ENCODE peak calls at places on chromosomes 7 and 10, in six cellular contexts. One of them, this sample, is unnamed. For H3K4me1, the result is how much of the 10 kb centered on the place peaks cover.

GRCh38 chr7:142878315-142878714 is 7.2 kb downstream of the TRPV6 start:
- DNase-seq in astrocyte: no peak
- DNase-seq in mammary epithelial cell: no peak
- DNase-seq in neuronal stem cell: no peak
- DNase-seq in H1: no peak
- DNase-seq in GM23248: no peak
- DNase-seq in this sample: no peak

GRCh38 chr10:16828731-16829175 is 11.5 kb upstream of the RSU1 start:
- DNase-seq in GM23248: peak
- DNase-seq in mammary epithelial cell: peak
- DNase-seq in astrocyte: peak
- DNase-seq in neuronal stem cell: no peak
- DNase-seq in H1: no peak
- DNase-seq in this sample: peak

GRCh38 chr10:100743626-100744135 is 1.7 kb upstream of the PAX2 start:
- DNase-seq in H1: no peak
- DNase-seq in GM23248: peak
- DNase-seq in astrocyte: peak
- DNase-seq in neuronal stem cell: no peak
- DNase-seq in mammary epithelial cell: peak
- DNase-seq in this sample: peak

GRCh38 chr7:99679032-99679399 is 780 bp downstream of the CYP3A5 start:
- DNase-seq in neuronal stem cell: no peak
- DNase-seq in astrocyte: no peak
- DNase-seq in GM23248: peak
- DNase-seq in H1: no peak
- DNase-seq in mammary epithelial cell: peak
- DNase-seq in this sample: no peak

GRCh38 chr7:140525741-140526140 is 46.4 kb upstream of the MKRN1 start:
- DNase-seq in mammary epithelial cell: peak
- DNase-seq in astrocyte: peak
- DNase-seq in GM23248: peak
- DNase-seq in neuronal stem cell: no peak
- DNase-seq in H1: no peak
- DNase-seq in this sample: no peak

GRCh38 chr10:44395902-44396670 is 11.2 kb upstream of the CXCL12 start:
- DNase-seq in H1: no peak
- DNase-seq in GM23248: no peak
- DNase-seq in mammary epithelial cell: no peak
- DNase-seq in astrocyte: no peak
- DNase-seq in neuronal stem cell: no peak
- DNase-seq in this sample: no peak

GRCh38 chr7:45078199-45078681 is 10.5 kb downstream of the NACAD start:
- DNase-seq in GM23248: no peak
- DNase-seq in neuronal stem cell: no peak
- DNase-seq in H1: no peak
- DNase-seq in mammary epithelial cell: no peak
- DNase-seq in astrocyte: no peak
- DNase-seq in this sample: no peak

GRCh38 chr10:108014902-108015177 is 850.3 kb upstream of the SORCS1 start:
- DNase-seq in mammary epithelial cell: no peak
- DNase-seq in H1: no peak
- DNase-seq in astrocyte: no peak
- DNase-seq in neuronal stem cell: no peak
- DNase-seq in GM23248: no peak
- DNase-seq in this sample: no peak

GRCh38 chr7:112252691-112253090 is 46.2 kb downstream of the ZNF277 start:
- DNase-seq in GM23248: no peak
- DNase-seq in neuronal stem cell: no peak
- DNase-seq in H1: no peak
- DNase-seq in mammary epithelial cell: no peak
- DNase-seq in astrocyte: no peak
- DNase-seq in this sample: no peak

GRCh38 chr10:31352436-31353226 is 33.6 kb downstream of the ZEB1 start:
- DNase-seq in astrocyte: no peak
- DNase-seq in H1: no peak
- DNase-seq in mammary epithelial cell: no peak
- DNase-seq in neuronal stem cell: no peak
- DNase-seq in GM23248: no peak
- DNase-seq in this sample: no peak

GRCh38 chr10:13998090-13998838 is 332.5 kb downstream of the FRMD4A start:
- DNase-seq in neuronal stem cell: no peak
- DNase-seq in GM23248: no peak
- DNase-seq in astrocyte: no peak
- DNase-seq in H1: no peak
- DNase-seq in mammary epithelial cell: no peak
- DNase-seq in this sample: no peak

GRCh38 chr7:101804087-101804631 is 13.3 kb upstream of the CUX1 start:
- DNase-seq in mammary epithelial cell: peak
- DNase-seq in GM23248: peak
- DNase-seq in H1: peak
- DNase-seq in astrocyte: no peak
- DNase-seq in neuronal stem cell: no peak
- DNase-seq in this sample: no peak

GRCh38 chr7:99762680-99763327 is 21.2 kb downstream of the CYP3A4 start:
- DNase-seq in GM23248: peak
- DNase-seq in mammary epithelial cell: peak
- DNase-seq in H1: no peak
- DNase-seq in neuronal stem cell: no peak
- DNase-seq in astrocyte: peak
- DNase-seq in this sample: peak

GRCh38 chr7:69553190-69553589 is 45.1 kb upstream of the AUTS2 start:
- DNase-seq in astrocyte: no peak
- DNase-seq in H1: no peak
- DNase-seq in neuronal stem cell: no peak
- DNase-seq in GM23248: no peak
- DNase-seq in mammary epithelial cell: no peak
- DNase-seq in this sample: no peak

GRCh38 chr10:15472008-15472407 is 100.9 kb upstream of the FAM171A1 start:
- DNase-seq in astrocyte: no peak
- DNase-seq in H1: no peak
- DNase-seq in GM23248: peak
- DNase-seq in mammary epithelial cell: no peak
- DNase-seq in neuronal stem cell: no peak
- DNase-seq in this sample: peak

GRCh38 chr10:18418579-18419210 is 232.7 kb downstream of the NSUN6 start:
- DNase-seq in astrocyte: peak
- DNase-seq in neuronal stem cell: no peak
- DNase-seq in mammary epithelial cell: no peak
- DNase-seq in H1: no peak
- DNase-seq in GM23248: no peak
- DNase-seq in this sample: no peak

GRCh38 chr10:62514079-62514693 is 140.0 kb downstream of the ZNF365 start:
- DNase-seq in GM23248: peak
- DNase-seq in neuronal stem cell: no peak
- DNase-seq in H1: no peak
- DNase-seq in astrocyte: no peak
- DNase-seq in mammary epithelial cell: no peak
- DNase-seq in this sample: no peak

GRCh38 chr10:131814567-131815290 is 86.1 kb upstream of the PPP2R2D start:
- DNase-seq in mammary epithelial cell: no peak
- DNase-seq in neuronal stem cell: no peak
- DNase-seq in GM23248: no peak
- DNase-seq in astrocyte: no peak
- DNase-seq in H1: no peak
- DNase-seq in this sample: no peak

GRCh38 chr10:66162560-66163143 is 763.2 kb upstream of the LRRTM3 start:
- DNase-seq in GM23248: no peak
- DNase-seq in mammary epithelial cell: peak
- DNase-seq in H1: no peak
- DNase-seq in neuronal stem cell: no peak
- DNase-seq in astrocyte: no peak
- DNase-seq in this sample: no peak

GRCh38 chr10:75195035-75195763 is 15.4 kb upstream of the VDAC2 start:
- DNase-seq in astrocyte: peak
- DNase-seq in GM23248: peak
- DNase-seq in neuronal stem cell: no peak
- DNase-seq in mammary epithelial cell: no peak
- DNase-seq in H1: no peak
- DNase-seq in this sample: peak

GRCh38 chr7:148882668-148883232 is 1.3 kb downstream of the EZH2 start:
- DNase-seq in GM23248: peak
- DNase-seq in neuronal stem cell: no peak
- DNase-seq in H1: no peak
- DNase-seq in mammary epithelial cell: peak
- DNase-seq in astrocyte: no peak
- DNase-seq in this sample: peak

GRCh38 chr7:80387634-80388033 is 124.2 kb downstream of the GNAT3 start:
- DNase-seq in GM23248: no peak
- DNase-seq in neuronal stem cell: no peak
- DNase-seq in mammary epithelial cell: peak
- DNase-seq in H1: no peak
- DNase-seq in astrocyte: no peak
- DNase-seq in this sample: peak

GRCh38 chr7:131355917-131356777 is 28.5 kb downstream of the MKLN1 start:
- DNase-seq in neuronal stem cell: no peak
- DNase-seq in astrocyte: no peak
- DNase-seq in H1: no peak
- DNase-seq in mammary epithelial cell: no peak
- DNase-seq in GM23248: no peak
- DNase-seq in this sample: no peak

GRCh38 chr10:18610517-18610916 is 40.9 kb downstream of the NSUN6 start:
- DNase-seq in H1: no peak
- DNase-seq in astrocyte: peak
- DNase-seq in mammary epithelial cell: peak
- DNase-seq in neuronal stem cell: peak
- DNase-seq in GM23248: peak
- DNase-seq in this sample: peak

GRCh38 chr7:113812881-113813280 is 105.9 kb downstream of the PPP1R3A start:
- DNase-seq in mammary epithelial cell: no peak
- DNase-seq in H1: no peak
- DNase-seq in GM23248: peak
- DNase-seq in astrocyte: peak
- DNase-seq in neuronal stem cell: no peak
- DNase-seq in this sample: peak

GRCh38 chr10:126634347-126634746 is 36.1 kb downstream of the C10orf90 start:
- DNase-seq in H1: no peak
- DNase-seq in neuronal stem cell: no peak
- DNase-seq in GM23248: no peak
- DNase-seq in mammary epithelial cell: no peak
- DNase-seq in astrocyte: no peak
- DNase-seq in this sample: no peak

GRCh38 chr7:47266799-47267198 is 315.1 kb downstream of the TNS3 start:
- DNase-seq in astrocyte: no peak
- DNase-seq in mammary epithelial cell: no peak
- DNase-seq in GM23248: peak
- DNase-seq in H1: no peak
- DNase-seq in neuronal stem cell: no peak
- DNase-seq in this sample: no peak

GRCh38 chr7:140923358-140924006 is 1.2 kb downstream of the BRAF start:
- DNase-seq in neuronal stem cell: peak
- DNase-seq in mammary epithelial cell: peak
- DNase-seq in astrocyte: peak
- DNase-seq in H1: no peak
- DNase-seq in GM23248: peak
- DNase-seq in this sample: peak

DNA sequence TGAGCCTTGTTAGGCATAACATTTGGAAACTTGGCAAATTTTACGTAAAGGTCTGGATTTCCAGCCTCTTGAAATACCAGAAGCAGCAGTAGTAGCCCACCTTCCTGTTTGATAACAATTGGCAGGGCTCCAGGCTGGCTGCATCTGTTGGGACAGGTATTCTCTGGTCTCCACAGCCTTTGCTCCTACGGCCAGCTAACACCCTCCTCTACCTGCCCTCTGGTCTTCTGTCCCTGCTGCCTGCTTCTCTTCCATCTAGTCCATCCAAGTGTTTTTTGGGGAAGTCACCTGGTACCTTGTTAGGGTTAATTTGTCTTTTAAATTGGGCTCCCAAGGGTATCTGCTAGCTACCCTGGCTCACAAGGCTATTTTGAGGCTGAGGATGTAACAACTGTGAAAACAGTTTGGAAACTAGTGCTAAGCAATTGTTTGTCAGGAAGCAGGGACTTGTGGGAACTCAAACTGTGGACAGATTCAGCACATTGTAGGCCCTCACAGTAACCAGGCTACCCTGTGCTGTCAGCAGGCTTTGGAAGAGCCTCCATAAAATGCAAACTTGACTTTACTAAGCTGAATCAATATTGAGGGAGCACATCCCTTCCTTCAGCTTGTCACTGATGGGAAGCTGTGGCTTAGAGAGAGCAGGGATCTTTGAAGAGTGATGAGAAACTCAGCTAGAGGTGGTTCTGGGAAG is 8.5 kb downstream of the RPS24 start:
- DNase-seq in astrocyte: no peak
- DNase-seq in neuronal stem cell: no peak
- DNase-seq in H1: no peak
- DNase-seq in mammary epithelial cell: no peak
- DNase-seq in GM23248: no peak
- DNase-seq in this sample: no peak
- H3K4me1 ChIP-seq in astrocyte: under half
- H3K4me1 ChIP-seq in neuronal stem cell: under half
- H3K4me1 ChIP-seq in H1: under half
- H3K4me1 ChIP-seq in mammary epithelial cell: under half
- H3K4me1 ChIP-seq in GM23248: under half
- H3K4me1 ChIP-seq in this sample: under half

DNA sequence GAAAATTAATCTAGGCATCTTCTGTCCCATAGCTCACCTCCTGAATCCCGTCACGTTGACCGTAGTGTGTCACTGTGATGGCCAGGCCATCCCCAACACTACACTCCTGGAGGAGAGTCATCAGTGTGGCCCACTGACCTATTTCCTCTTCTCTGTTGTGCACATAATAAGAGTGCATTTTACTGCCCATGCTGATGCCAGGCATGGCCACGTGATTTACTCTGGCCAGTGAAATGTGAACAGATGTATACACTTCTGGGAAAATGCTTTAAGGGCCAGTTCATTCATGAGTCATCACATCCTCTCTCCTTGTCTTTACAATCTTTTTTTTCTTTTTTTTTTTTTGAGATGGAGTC is 101.9 kb upstream of the PIP4K2A start:
- DNase-seq in H1: no peak
- DNase-seq in astrocyte: peak
- DNase-seq in GM23248: peak
- DNase-seq in mammary epithelial cell: peak
- DNase-seq in neuronal stem cell: no peak
- DNase-seq in this sample: peak
- H3K9ac ChIP-seq in H1: no peak
- H3K9ac ChIP-seq in astrocyte: peak
- H3K9ac ChIP-seq in GM23248: peak
- H3K9ac ChIP-seq in mammary epithelial cell: no peak
- H3K9ac ChIP-seq in neuronal stem cell: no peak
- H3K9ac ChIP-seq in this sample: no peak

GRCh38 chr7:22856437-22856836 is 33.8 kb upstream of the TOMM7 start:
- DNase-seq in mammary epithelial cell: no peak
- DNase-seq in neuronal stem cell: no peak
- DNase-seq in astrocyte: no peak
- DNase-seq in H1: no peak
- DNase-seq in GM23248: no peak
- DNase-seq in this sample: peak
- H3K4me1 ChIP-seq in mammary epithelial cell: half or more
- H3K4me1 ChIP-seq in neuronal stem cell: under half
- H3K4me1 ChIP-seq in astrocyte: under half
- H3K4me1 ChIP-seq in H1: under half
- H3K4me1 ChIP-seq in GM23248: under half
- H3K4me1 ChIP-seq in this sample: half or more

DNA sequence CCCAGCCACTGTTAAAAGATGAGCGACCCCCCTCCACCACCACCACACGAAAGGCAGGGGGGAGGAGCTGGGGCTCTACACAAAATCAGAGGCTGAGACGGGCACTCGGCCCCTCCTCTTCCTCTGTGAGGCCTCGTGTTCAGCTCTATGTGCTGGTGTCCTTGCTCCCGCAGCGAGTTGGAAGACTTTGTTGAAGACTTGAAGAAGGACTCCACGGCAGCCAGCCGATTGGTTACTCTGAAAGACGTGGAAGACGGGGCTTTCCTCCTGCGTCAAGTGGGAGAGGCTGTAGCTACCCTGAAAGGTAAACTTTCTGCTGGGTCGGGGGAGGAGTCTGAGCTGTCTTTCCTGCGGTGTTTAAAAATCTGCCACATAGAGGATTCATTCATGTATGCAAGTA is 203.7 kb downstream of the ARHGAP21 start:
- DNase-seq in mammary epithelial cell: no peak
- DNase-seq in neuronal stem cell: no peak
- DNase-seq in GM23248: no peak
- DNase-seq in H1: no peak
- DNase-seq in astrocyte: no peak
- DNase-seq in this sample: no peak
- H3K9ac ChIP-seq in mammary epithelial cell: no peak
- H3K9ac ChIP-seq in neuronal stem cell: no peak
- H3K9ac ChIP-seq in GM23248: no peak
- H3K9ac ChIP-seq in H1: no peak
- H3K9ac ChIP-seq in astrocyte: no peak
- H3K9ac ChIP-seq in this sample: no peak

This sample was measured in adipocyte.